ENCODE peak calls at places on chromosome 3, in five cellular contexts. B is Kasumi-1, D is AG08396, W is SW 1271, E is ACHN. L is an unnamed sample.

GRCh38 chr3:31370681-31371080 is 162.0 kb upstream of the STT3B start:
- DNase-seq in B (no peak), W (no peak), D (no peak), E (no peak), L (no peak)

GRCh38 chr3:195133462-195133861 is 137.5 kb downstream of the XXYLT1 start:
- DNase-seq in B (no peak), W (no peak), D (peak), E (no peak), L (no peak)

GRCh38 chr3:115655761-115656282 is 32.5 kb downstream of the GAP43 start:
- DNase-seq in E (no peak), B (no peak), D (no peak), W (no peak), L (peak)

GRCh38 chr3:193982258-193982659 is 153.7 kb upstream of the HES1 start:
- DNase-seq in B (no peak), D (no peak), E (no peak), W (no peak), L (no peak)

GRCh38 chr3:12221663-12222062 is 63.0 kb upstream of the TIMP4 start:
- DNase-seq in D (no peak), B (no peak), W (no peak), E (peak), L (no peak)

GRCh38 chr3:72123908-72124441 is 339.0 kb upstream of the PROK2 start:
- DNase-seq in B (no peak), E (peak), D (peak), W (no peak), L (no peak)

GRCh38 chr3:99473321-99473751 is 165.1 kb upstream of the COL8A1 start:
- DNase-seq in D (peak), B (no peak), E (no peak), W (no peak), L (no peak)

GRCh38 chr3:156400062-156400461 is 154.9 kb downstream of the SSR3 start:
- DNase-seq in W (no peak), E (no peak), B (no peak), D (no peak), L (no peak)

GRCh38 chr3:112087746-112088145 is 1.6 kb downstream of the C3orf52 start:
- DNase-seq in E (no peak), B (no peak), W (no peak), D (no peak), L (no peak)

GRCh38 chr3:160400631-160401150 is 1.2 kb downstream of the SMC4 start:
- DNase-seq in E (no peak), W (no peak), D (peak), B (no peak), L (peak)

GRCh38 chr3:172776049-172776717 is 25.7 kb downstream of the ECT2 start:
- DNase-seq in B (no peak), W (no peak), D (no peak), E (no peak), L (no peak)

GRCh38 chr3:45595364-45596154 is 1.0 kb downstream of the LIMD1 start:
- DNase-seq in B (no peak), E (no peak), W (no peak), D (no peak), L (no peak)

GRCh38 chr3:38396239-38396638 is 49.7 kb downstream of the XYLB start:
- DNase-seq in W (no peak), E (no peak), D (no peak), B (no peak), L (no peak)

GRCh38 chr3:134709563-134710312 is 58.9 kb upstream of the KY start:
- DNase-seq in B (no peak), D (no peak), E (no peak), W (no peak), L (no peak)

GRCh38 chr3:51304230-51304629 is 80.9 kb upstream of the MANF start:
- DNase-seq in E (no peak), D (no peak), B (no peak), W (no peak), L (no peak)

GRCh38 chr3:155032918-155033317 is 47.2 kb upstream of the MME start:
- DNase-seq in W (no peak), B (peak), D (no peak), E (no peak), L (peak)

GRCh38 chr3:172557515-172558220 is 34.4 kb upstream of the TNFSF10 start:
- DNase-seq in B (no peak), D (no peak), W (no peak), E (no peak), L (no peak)

GRCh38 chr3:31132132-31132769 is 237.8 kb upstream of the GADL1 start:
- DNase-seq in D (peak), E (peak), B (peak), W (no peak), L (peak)

GRCh38 chr3:188584958-188585689 is 431.2 kb downstream of the LPP start:
- DNase-seq in E (no peak), D (no peak), W (no peak), B (no peak), L (peak)

GRCh38 chr3:74267583-74268184 is 346.8 kb downstream of the CNTN3 start:
- DNase-seq in W (no peak), B (peak), D (peak), E (peak), L (peak)

L was measured in OCI-M1.